ENCODE peak calls at places on chromosome X, in four cellular contexts. W, T, Z and D are unnamed samples.

GRCh38 chrX:30649859-30650258 is 3.4 kb upstream of the GK start:
- DNase-seq in T (no peak), W (peak; percentile 38), Z (peak; percentile 16), D (peak; percentile 3)

GRCh38 chrX:20545538-20545937 is 278.8 kb upstream of the RPS6KA3 start:
- DNase-seq in Z (no peak), T (no peak), W (no peak), D (no peak)

GRCh38 chrX:115018944-115019343 is 1.5 kb upstream of the IL13RA2 start:
- DNase-seq in Z (no peak), W (no peak), T (no peak), D (no peak)

GRCh38 chrX:8743126-8743732 is 11.3 kb upstream of the ANOS1 start:
- DNase-seq in W (peak; percentile 51), T (peak; percentile 56), Z (peak; percentile 39), D (peak; percentile 14)

GRCh38 chrX:65601126-65601525 is 66.3 kb upstream of the MSN start:
- DNase-seq in Z (no peak), T (no peak), W (no peak), D (no peak)

GRCh38 chrX:54067741-54068140 is 23.5 kb upstream of the PHF8 start:
- DNase-seq in Z (no peak), W (no peak), T (no peak), D (no peak)

GRCh38 chrX:437636-438390 is 51.1 kb upstream of the PPP2R3B start:
- DNase-seq in Z (no peak), T (no peak), W (no peak), D (no peak)

GRCh38 chrX:103817502-103817901 is 14.6 kb downstream of the RAB9B start:
- DNase-seq in T (no peak), Z (peak; percentile 71), W (peak; percentile 54), D (peak; percentile 48)

GRCh38 chrX:85836868-85837267 is 210.5 kb downstream of the CHM start:
- DNase-seq in T (no peak), Z (no peak), W (no peak), D (no peak)

GRCh38 chrX:24202465-24203031 is 53.0 kb downstream of the ZFX start:
- DNase-seq in W (no peak), T (no peak), Z (no peak), D (no peak)

GRCh38 chrX:19709117-19709811 is 178.1 kb downstream of the SH3KBP1 start:
- DNase-seq in T (no peak), Z (no peak), W (no peak), D (no peak)

GRCh38 chrX:111823068-111823467 is 52.9 kb upstream of the TRPC5OS start:
- DNase-seq in Z (no peak), T (no peak), W (no peak), D (no peak)

GRCh38 chrX:63613531-63614028 is 171.4 kb downstream of the ARHGEF9 start:
- DNase-seq in W (no peak), Z (no peak), T (no peak), D (no peak)

GRCh38 chrX:24023972-24024664 is 2.9 kb downstream of the KLHL15 start:
- DNase-seq in T (no peak), W (peak; percentile 13), Z (peak; percentile 42), D (peak; percentile 19)

GRCh38 chrX:46978341-46979291 is 66.4 kb downstream of the JADE3 start:
- DNase-seq in Z (peak; percentile 81), W (peak; percentile 53), T (peak; percentile 65), D (peak; percentile 72)

GRCh38 chrX:104750146-104750699 is 184.2 kb downstream of the IL1RAPL2 start:
- DNase-seq in W (no peak), T (no peak), Z (no peak), D (no peak)

GRCh38 chrX:63299596-63299995 is 51.5 kb downstream of the SPIN4 start:
- DNase-seq in W (no peak), Z (no peak), T (no peak), D (no peak)

GRCh38 chrX:132077414-132077813 is 50.4 kb downstream of the FRMD7 start:
- DNase-seq in Z (no peak), W (no peak), T (no peak), D (no peak)

GRCh38 chrX:152904151-152905080 is 6.5 kb downstream of the ZNF185 start:
- DNase-seq in W (peak; percentile 31), T (peak; percentile 48), Z (peak; percentile 36), D (no peak)

GRCh38 chrX:65677954-65678469 is 10.6 kb downstream of the MSN start:
- DNase-seq in W (no peak), T (no peak), Z (no peak), D (no peak)

GRCh38 chrX:19991350-19991718 is 473 bp upstream of the BCLAF3 start:
- DNase-seq in W (no peak), Z (peak; percentile 8), T (no peak), D (no peak)

GRCh38 chrX:151711787-151712186 is 4.0 kb upstream of the FATE1 start:
- DNase-seq in W (no peak), Z (no peak), T (no peak), D (no peak)

GRCh38 chrX:119067023-119067739 is 5.6 kb upstream of the CT47C1 start:
- DNase-seq in Z (peak; percentile 43), T (peak; percentile 49), W (peak; percentile 21), D (no peak)

GRCh38 chrX:10016516-10017132 is 49.5 kb downstream of the CLDN34 start:
- DNase-seq in Z (no peak), W (no peak), T (no peak), D (no peak)

GRCh38 chrX:136910565-136911040 is 30.1 kb upstream of the RBMX start:
- DNase-seq in W (no peak), T (no peak), Z (no peak), D (no peak)
- H3K4me3 ChIP-seq in W (peak overlapping the region; percentile 61), T (peak overlapping the region; percentile 74), Z (peak overlapping the region; percentile 88), D (peak overlapping the region; percentile 74)

GRCh38 chrX:16807548-16807947 is 21.3 kb downstream of the TXLNG start:
- DNase-seq in Z (no peak), W (no peak), T (no peak), D (no peak)

GRCh38 chrX:16804923-16805464 is 18.7 kb downstream of the TXLNG start:
- DNase-seq in T (no peak), W (no peak), Z (peak; percentile 76), D (no peak)

GRCh38 chrX:16807976-16808542 is 21.8 kb downstream of the TXLNG start:
- DNase-seq in W (no peak), T (no peak), Z (no peak), D (no peak)
- H3K4me3 ChIP-seq in W (no peak overlapping the region), T (peak overlapping the region; percentile 42), Z (no peak overlapping the region), D (no peak overlapping the region)

DNA sequence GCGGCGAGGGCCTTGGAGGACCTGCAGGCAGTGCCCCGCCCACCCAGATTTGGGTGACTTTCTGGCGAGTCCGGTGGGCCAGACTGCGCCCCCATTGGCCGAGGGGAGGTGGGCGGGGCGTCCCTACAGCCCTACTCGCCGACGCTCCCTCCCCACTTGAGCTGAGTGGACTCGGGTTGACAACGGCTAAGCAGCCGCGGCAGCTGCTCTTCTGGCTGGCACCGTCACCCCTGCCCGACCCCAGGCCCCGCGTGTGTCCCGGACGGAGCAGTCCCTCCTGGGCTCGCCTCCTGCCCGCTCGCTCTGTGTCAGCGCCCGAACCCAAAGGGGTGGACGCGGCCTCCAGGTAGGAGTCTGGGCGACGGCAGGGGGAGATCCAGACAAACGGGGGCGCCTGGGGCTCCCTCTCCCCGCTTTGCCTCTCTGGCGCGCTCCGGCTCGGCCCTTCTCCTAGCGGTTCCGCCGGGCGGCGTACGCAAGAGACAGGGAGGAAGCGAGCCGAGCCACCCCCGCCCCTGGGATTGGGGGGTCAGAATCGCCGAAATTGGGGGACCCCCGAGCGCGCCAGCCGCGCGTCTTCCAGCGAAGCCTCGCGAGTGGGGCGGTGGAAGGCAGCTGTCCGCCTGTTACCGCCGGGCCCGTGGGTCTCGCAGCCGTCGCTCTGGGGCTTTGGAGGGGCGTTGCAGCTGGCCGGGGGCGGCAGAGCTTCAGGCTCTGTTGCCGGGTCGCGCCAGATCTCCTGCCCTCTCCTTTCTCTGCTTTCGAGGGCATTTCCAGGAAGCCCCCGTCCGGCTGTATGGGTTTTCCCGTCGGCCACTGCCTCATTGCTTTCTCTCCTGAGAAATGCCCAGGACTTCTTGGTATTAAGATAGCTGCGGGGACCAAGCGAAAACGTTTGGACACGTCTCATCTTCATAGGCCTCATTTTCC is 46.3 kb downstream of the STARD8 start:
- DNase-seq in W (no peak), Z (no peak), T (peak; percentile 82), D (no peak)
- H3K4me3 ChIP-seq in W (no peak overlapping the region), Z (no peak overlapping the region), T (peak overlapping the region; percentile 85), D (no peak overlapping the region)

DNA sequence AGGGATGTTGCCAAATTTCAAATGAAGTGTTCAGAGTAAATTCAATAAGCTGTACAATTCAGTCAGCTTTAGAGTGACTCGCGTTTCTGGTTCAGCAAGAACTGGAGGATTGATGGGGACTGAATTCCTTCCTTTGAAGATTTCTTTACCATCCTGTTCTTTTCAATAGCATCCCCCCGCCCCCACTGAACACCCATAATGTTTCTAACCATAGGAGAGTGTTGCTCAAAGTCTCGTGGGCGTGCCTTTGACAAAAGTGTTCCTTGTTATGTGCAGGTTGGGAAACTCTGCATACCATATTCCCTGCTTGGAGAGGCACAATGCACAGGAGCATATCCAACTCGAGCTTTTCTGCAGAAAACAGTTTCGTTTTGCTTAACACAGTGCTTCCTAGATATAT is 323.5 kb upstream of the CASK start:
- DNase-seq in Z (no peak), W (no peak), T (no peak), D (no peak)
- H3K4me3 ChIP-seq in Z (no peak overlapping the region), W (no peak overlapping the region), T (peak overlapping the region; percentile 4), D (no peak overlapping the region)

DNA sequence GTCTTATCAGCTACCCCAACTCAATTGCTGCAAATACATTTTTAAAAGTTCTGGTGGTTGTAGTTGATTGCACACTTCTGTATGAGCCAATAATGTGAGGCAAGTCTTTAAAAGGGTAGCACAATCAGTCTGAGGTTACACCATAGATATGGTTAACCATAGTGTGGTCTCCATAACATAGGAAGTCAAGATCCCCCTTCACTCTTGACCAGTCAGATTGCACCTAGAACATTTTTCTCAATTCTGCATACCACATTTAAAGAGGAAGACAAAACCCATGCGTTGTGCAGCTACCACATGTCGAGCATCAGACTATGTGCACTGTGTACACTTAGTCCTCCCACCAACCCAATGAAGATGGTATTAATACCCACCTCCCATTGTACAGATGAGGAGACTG is 26.5 kb upstream of the CYBB start:
- DNase-seq in W (no peak), Z (no peak), T (no peak), D (no peak)
- H3K4me3 ChIP-seq in W (no peak overlapping the region), Z (peak overlapping the region; percentile 8), T (no peak overlapping the region), D (no peak overlapping the region)

GRCh38 chrX:17738737-17739535 is 1.6 kb downstream of the SCML1 start:
- DNase-seq in Z (no peak), W (peak; percentile 4), T (no peak), D (peak; percentile 2)
- H3K4me3 ChIP-seq in Z (no peak overlapping the region), W (no peak overlapping the region), T (peak overlapping the region; percentile 68), D (peak overlapping the region; percentile 54)

GRCh38 chrX:108811891-108812290 is 75.5 kb upstream of the IRS4 start:
- DNase-seq in Z (no peak), T (no peak), W (no peak), D (no peak)
- H3K4me3 ChIP-seq in Z (no peak overlapping the region), T (no peak overlapping the region), W (no peak overlapping the region), D (no peak overlapping the region)

GRCh38 chrX:49072712-49073095 is 1.1 kb downstream of the PRAF2 start:
- DNase-seq in T (no peak), W (no peak), Z (no peak), D (no peak)
- H3K4me3 ChIP-seq in T (peak overlapping the region; percentile 72), W (no peak overlapping the region), Z (no peak overlapping the region), D (peak overlapping the region; percentile 80)